ENCODE peak calls at places on chromosomes 5 and 9, in four cellular contexts. F is mesendoderm; R is C1 segment of cervical spinal cord; V is stimulated activated CD8-positive, alpha-beta memory T cell treated with anti-CD3 and anti-CD28 coated beads, Interleukin-7, amount 100 ng/mL, for 24 hours. X is an unnamed sample.

GRCh38 chr9:3263698-3264097 is 262.1 kb downstream of the RFX3 start:
- DNase-seq in F (no peak), R (no peak), V (no peak), X (no peak)

GRCh38 chr5:3734621-3735020 is 139.0 kb downstream of the IRX1 start:
- DNase-seq in F (peak), R (no peak), V (no peak), X (no peak)

GRCh38 chr9:117414220-117414905 is 494 bp downstream of the ASTN2 start:
- DNase-seq in F (peak), R (no peak), V (no peak), X (no peak)

GRCh38 chr9:136046555-136046921 is 48.6 kb downstream of the NACC2 start:
- DNase-seq in F (no peak), R (no peak), V (no peak), X (no peak)

GRCh38 chr5:5229405-5229804 is 89.3 kb downstream of the ADAMTS16 start:
- DNase-seq in F (no peak), R (no peak), V (no peak), X (no peak)

GRCh38 chr5:123344819-123345426 is 78.3 kb downstream of the CEP120 start:
- DNase-seq in F (peak), R (no peak), V (no peak), X (no peak)

GRCh38 chr9:76876098-76876497 is 29.8 kb downstream of the PRUNE2 start:
- DNase-seq in F (no peak), R (no peak), V (no peak), X (no peak)

GRCh38 chr9:124541824-124542223 is 34.6 kb upstream of the NR5A1 start:
- DNase-seq in F (no peak), R (no peak), V (no peak), X (no peak)

X was measured in H1.